ENCODE peak calls at places on chromosomes 6 and 20, in five cellular contexts. I is fibroblast of pulmonary artery; E is activated CD4-positive, CD25-positive, alpha-beta regulatory T cell; A is activated CD4-positive, alpha-beta T cell treated with anti-CD3 and anti-CD28 coated beads, Interleukin-2, amount 50 U/mL, for 1 hour; F is activated effector memory CD4-positive, alpha-beta T cell treated with anti-CD3 and anti-CD28 coated beads, Interleukin-2, amount 50 U/mL, for 16 hours. R is an unnamed sample.

GRCh38 chr6:170131351-170131750 is 159.5 kb downstream of the DLL1 start:
- DNase-seq in I (no peak), E (no peak), A (no peak), F (peak; percentile 33), R (no peak)

GRCh38 chr6:113184736-113185135 is 672.4 kb upstream of the MARCKS start:
- DNase-seq in I (peak; percentile 29), E (no peak), A (no peak), F (no peak), R (no peak)

GRCh38 chr6:3432416-3432815 is 24.4 kb downstream of the SLC22A23 start:
- DNase-seq in I (no peak), E (no peak), A (no peak), F (no peak), R (no peak)

GRCh38 chr20:44618318-44618731 is 33.2 kb downstream of the ADA start:
- DNase-seq in I (no peak), E (no peak), A (peak; percentile 42), F (peak; percentile 73), R (no peak)

GRCh38 chr20:58719258-58719657 is 26.7 kb downstream of the NPEPL1 start:
- DNase-seq in I (no peak), E (no peak), A (no peak), F (peak; percentile 36), R (no peak)

GRCh38 chr6:169776379-169776778 is 25.0 kb downstream of the ERMARD start:
- DNase-seq in I (no peak), E (no peak), A (no peak), F (no peak), R (no peak)

GRCh38 chr6:43355862-43356590 is 13.4 kb downstream of the ZNF318 start:
- DNase-seq in I (peak; percentile 40), E (no peak), A (no peak), F (no peak), R (no peak)

GRCh38 chr20:41769650-41770049 is 151.5 kb upstream of the CHD6 start:
- DNase-seq in I (no peak), E (no peak), A (no peak), F (no peak), R (no peak)

GRCh38 chr6:165376100-165376499 is 66.7 kb upstream of the C6orf118 start:
- DNase-seq in I (no peak), E (no peak), A (no peak), F (no peak), R (no peak)

GRCh38 chr6:16512585-16513109 is 248.6 kb downstream of the ATXN1 start:
- DNase-seq in I (no peak), E (no peak), A (no peak), F (no peak), R (no peak)

GRCh38 chr6:20705741-20706140 is 171.5 kb downstream of the CDKAL1 start:
- DNase-seq in I (no peak), E (no peak), A (no peak), F (no peak), R (no peak)

R was measured in head of caudate nucleus.